ENCODE peak calls at places on chromosomes 4 and X, in eight cellular contexts. One of them, this sample, is unnamed.

GRCh38 chr4:68736813-68737212 is 66.4 kb upstream of the UGT2B15 start:
- DNase-seq in psoas muscle: no peak
- DNase-seq in brain microvascular endothelial cell: no peak
- DNase-seq in PC-9: no peak
- DNase-seq in CD8-positive, alpha-beta memory T cell: no peak
- DNase-seq in IMR-90: no peak
- DNase-seq in pancreas: no peak
- DNase-seq in dorsolateral prefrontal cortex: no peak
- DNase-seq in this sample: no peak

GRCh38 chrX:47182106-47182700 is 11.4 kb upstream of the UBA1 start:
- DNase-seq in psoas muscle: no peak
- DNase-seq in brain microvascular endothelial cell: no peak
- DNase-seq in PC-9: no peak
- DNase-seq in CD8-positive, alpha-beta memory T cell: no peak
- DNase-seq in IMR-90: no peak
- DNase-seq in pancreas: peak
- DNase-seq in dorsolateral prefrontal cortex: no peak
- DNase-seq in this sample: peak

GRCh38 chrX:70030242-70030823 is 19.4 kb downstream of the AWAT2 start:
- DNase-seq in psoas muscle: no peak
- DNase-seq in brain microvascular endothelial cell: peak
- DNase-seq in PC-9: peak
- DNase-seq in CD8-positive, alpha-beta memory T cell: no peak
- DNase-seq in IMR-90: peak
- DNase-seq in pancreas: no peak
- DNase-seq in dorsolateral prefrontal cortex: peak
- DNase-seq in this sample: no peak

GRCh38 chr4:8651661-8652180 is 59.2 kb downstream of the CPZ start:
- DNase-seq in psoas muscle: no peak
- DNase-seq in brain microvascular endothelial cell: no peak
- DNase-seq in PC-9: no peak
- DNase-seq in CD8-positive, alpha-beta memory T cell: no peak
- DNase-seq in IMR-90: no peak
- DNase-seq in pancreas: no peak
- DNase-seq in dorsolateral prefrontal cortex: peak
- DNase-seq in this sample: no peak

GRCh38 chrX:2351321-2351720 is 149.5 kb downstream of the DHRSX start:
- DNase-seq in psoas muscle: no peak
- DNase-seq in brain microvascular endothelial cell: peak
- DNase-seq in PC-9: no peak
- DNase-seq in CD8-positive, alpha-beta memory T cell: no peak
- DNase-seq in IMR-90: peak
- DNase-seq in pancreas: no peak
- DNase-seq in dorsolateral prefrontal cortex: no peak
- DNase-seq in this sample: no peak

GRCh38 chrX:15564981-15565579 is 35.7 kb downstream of the ACE2 start:
- DNase-seq in psoas muscle: peak
- DNase-seq in brain microvascular endothelial cell: peak
- DNase-seq in PC-9: peak
- DNase-seq in CD8-positive, alpha-beta memory T cell: no peak
- DNase-seq in IMR-90: peak
- DNase-seq in pancreas: peak
- DNase-seq in dorsolateral prefrontal cortex: peak
- DNase-seq in this sample: peak

GRCh38 chrX:386768-387575 is at the start of gene PPP2R3B:
- DNase-seq in psoas muscle: peak
- DNase-seq in brain microvascular endothelial cell: peak
- DNase-seq in PC-9: peak
- DNase-seq in CD8-positive, alpha-beta memory T cell: peak
- DNase-seq in IMR-90: peak
- DNase-seq in pancreas: peak
- DNase-seq in dorsolateral prefrontal cortex: peak
- DNase-seq in this sample: peak

GRCh38 chr4:71784569-71785197 is 804 bp upstream of the GC start:
- DNase-seq in psoas muscle: no peak
- DNase-seq in brain microvascular endothelial cell: no peak
- DNase-seq in PC-9: no peak
- DNase-seq in CD8-positive, alpha-beta memory T cell: no peak
- DNase-seq in IMR-90: no peak
- DNase-seq in pancreas: no peak
- DNase-seq in dorsolateral prefrontal cortex: no peak
- DNase-seq in this sample: no peak

GRCh38 chrX:153583433-153583832 is 15.5 kb downstream of the CCNQ start:
- DNase-seq in psoas muscle: no peak
- DNase-seq in brain microvascular endothelial cell: no peak
- DNase-seq in PC-9: no peak
- DNase-seq in CD8-positive, alpha-beta memory T cell: no peak
- DNase-seq in IMR-90: no peak
- DNase-seq in pancreas: no peak
- DNase-seq in dorsolateral prefrontal cortex: no peak
- DNase-seq in this sample: no peak

GRCh38 chr4:51999250-51999649 is 20.9 kb downstream of the LRRC66 start:
- DNase-seq in psoas muscle: no peak
- DNase-seq in brain microvascular endothelial cell: no peak
- DNase-seq in PC-9: no peak
- DNase-seq in CD8-positive, alpha-beta memory T cell: no peak
- DNase-seq in IMR-90: no peak
- DNase-seq in pancreas: no peak
- DNase-seq in dorsolateral prefrontal cortex: no peak
- DNase-seq in this sample: no peak

GRCh38 chrX:2635366-2635765 is 55.7 kb upstream of the CD99 start:
- DNase-seq in psoas muscle: no peak
- DNase-seq in brain microvascular endothelial cell: no peak
- DNase-seq in PC-9: no peak
- DNase-seq in CD8-positive, alpha-beta memory T cell: no peak
- DNase-seq in IMR-90: no peak
- DNase-seq in pancreas: no peak
- DNase-seq in dorsolateral prefrontal cortex: no peak
- DNase-seq in this sample: no peak

GRCh38 chrX:110204986-110205385 is 112.9 kb downstream of the AMMECR1 start:
- DNase-seq in psoas muscle: no peak
- DNase-seq in brain microvascular endothelial cell: peak
- DNase-seq in PC-9: no peak
- DNase-seq in CD8-positive, alpha-beta memory T cell: no peak
- DNase-seq in IMR-90: peak
- DNase-seq in pancreas: no peak
- DNase-seq in dorsolateral prefrontal cortex: no peak
- DNase-seq in this sample: no peak

GRCh38 chr4:33107813-33108212 is 2387.6 kb downstream of the PCDH7 start:
- DNase-seq in psoas muscle: no peak
- DNase-seq in brain microvascular endothelial cell: no peak
- DNase-seq in PC-9: no peak
- DNase-seq in CD8-positive, alpha-beta memory T cell: no peak
- DNase-seq in IMR-90: no peak
- DNase-seq in pancreas: no peak
- DNase-seq in dorsolateral prefrontal cortex: no peak
- DNase-seq in this sample: no peak

DNA sequence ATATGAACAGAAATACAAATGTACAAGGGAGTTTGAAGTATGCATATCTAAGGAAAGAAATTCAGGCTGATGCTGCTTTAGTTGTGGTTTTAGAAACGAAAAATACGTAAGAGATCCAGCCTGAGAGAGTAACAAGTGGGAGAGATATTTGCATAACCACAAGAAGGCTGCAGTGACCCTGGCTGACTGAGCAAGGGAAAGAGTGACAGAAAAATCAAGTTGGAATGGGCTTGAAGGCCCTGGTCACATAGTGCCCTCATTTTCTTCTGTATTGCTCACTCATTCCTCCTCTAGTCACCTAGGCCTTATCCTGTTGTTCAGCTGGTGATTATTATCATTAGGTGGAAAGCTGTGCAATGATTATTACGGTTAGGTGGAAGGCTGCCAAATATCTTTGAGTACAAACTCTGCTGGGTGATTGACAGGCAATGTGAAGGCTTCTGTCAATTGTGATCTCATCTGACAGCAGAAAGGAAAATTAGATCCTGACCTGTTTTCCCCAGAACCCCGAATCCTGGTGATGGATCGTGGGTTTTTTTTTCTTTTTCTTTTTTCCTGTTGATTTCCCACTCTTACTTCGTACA is 2384.1 kb downstream of the PCDH7 start:
- DNase-seq in psoas muscle: no peak
- DNase-seq in brain microvascular endothelial cell: no peak
- DNase-seq in PC-9: no peak
- DNase-seq in CD8-positive, alpha-beta memory T cell: no peak
- DNase-seq in IMR-90: no peak
- DNase-seq in pancreas: no peak
- DNase-seq in dorsolateral prefrontal cortex: no peak
- DNase-seq in this sample: no peak
- H3K27ac ChIP-seq in psoas muscle: no peak
- H3K27ac ChIP-seq in brain microvascular endothelial cell: no peak
- H3K27ac ChIP-seq in PC-9: no peak
- H3K27ac ChIP-seq in CD8-positive, alpha-beta memory T cell: no peak
- H3K27ac ChIP-seq in IMR-90: no peak
- H3K27ac ChIP-seq in pancreas: no peak
- H3K27ac ChIP-seq in dorsolateral prefrontal cortex: no peak
- H3K27ac ChIP-seq in this sample: no peak

GRCh38 chrX:39171686-39172085 is 370.4 kb downstream of the MID1IP1 start:
- DNase-seq in psoas muscle: no peak
- DNase-seq in brain microvascular endothelial cell: no peak
- DNase-seq in PC-9: no peak
- DNase-seq in CD8-positive, alpha-beta memory T cell: no peak
- DNase-seq in IMR-90: no peak
- DNase-seq in pancreas: no peak
- DNase-seq in dorsolateral prefrontal cortex: no peak
- DNase-seq in this sample: no peak

GRCh38 chrX:39175418-39176057 is 374.3 kb downstream of the MID1IP1 start:
- DNase-seq in psoas muscle: no peak
- DNase-seq in brain microvascular endothelial cell: no peak
- DNase-seq in PC-9: no peak
- DNase-seq in CD8-positive, alpha-beta memory T cell: no peak
- DNase-seq in IMR-90: no peak
- DNase-seq in pancreas: no peak
- DNase-seq in dorsolateral prefrontal cortex: no peak
- DNase-seq in this sample: no peak

GRCh38 chrX:39176105-39176504 is 374.8 kb downstream of the MID1IP1 start:
- DNase-seq in psoas muscle: no peak
- DNase-seq in brain microvascular endothelial cell: no peak
- DNase-seq in PC-9: no peak
- DNase-seq in CD8-positive, alpha-beta memory T cell: no peak
- DNase-seq in IMR-90: no peak
- DNase-seq in pancreas: no peak
- DNase-seq in dorsolateral prefrontal cortex: no peak
- DNase-seq in this sample: no peak

GRCh38 chrX:39170432-39170831 is 369.2 kb downstream of the MID1IP1 start:
- DNase-seq in psoas muscle: no peak
- DNase-seq in brain microvascular endothelial cell: no peak
- DNase-seq in PC-9: no peak
- DNase-seq in CD8-positive, alpha-beta memory T cell: no peak
- DNase-seq in IMR-90: no peak
- DNase-seq in pancreas: no peak
- DNase-seq in dorsolateral prefrontal cortex: no peak
- DNase-seq in this sample: no peak

DNA sequence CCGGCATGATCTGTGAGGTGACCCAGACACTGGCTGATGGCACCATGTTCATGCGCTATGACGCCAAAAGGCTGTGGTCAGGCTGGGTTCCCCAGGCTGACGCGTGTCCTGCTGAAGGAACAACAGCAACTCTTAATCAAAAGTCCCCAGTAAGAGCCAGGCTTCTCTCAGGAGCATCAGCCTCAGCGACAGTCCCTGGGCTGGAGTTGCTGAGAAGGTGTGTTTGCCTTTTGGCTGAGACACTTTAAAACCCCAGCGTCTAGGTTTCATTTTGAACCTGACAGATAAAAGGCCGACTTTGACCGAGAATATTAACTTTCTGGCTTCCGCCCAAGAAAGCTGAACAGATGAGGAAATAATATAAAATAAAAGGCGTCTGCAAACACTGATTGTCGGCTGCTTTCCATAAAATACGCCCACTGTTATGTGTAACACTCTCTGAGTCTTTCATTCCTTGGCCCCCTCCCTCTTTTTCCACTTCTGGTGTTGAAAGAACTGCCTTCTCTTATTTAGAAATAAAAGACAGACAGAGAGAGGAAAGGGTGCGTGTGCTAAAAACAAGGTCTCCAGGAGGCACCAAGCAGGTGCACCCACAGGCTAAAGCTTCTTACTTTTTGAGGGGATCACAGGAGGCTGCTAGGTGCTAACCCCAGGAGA is 373.6 kb downstream of the MID1IP1 start:
- DNase-seq in psoas muscle: no peak
- DNase-seq in brain microvascular endothelial cell: no peak
- DNase-seq in PC-9: no peak
- DNase-seq in CD8-positive, alpha-beta memory T cell: peak
- DNase-seq in IMR-90: no peak
- DNase-seq in pancreas: no peak
- DNase-seq in dorsolateral prefrontal cortex: no peak
- DNase-seq in this sample: no peak
- H3K4me3 ChIP-seq in psoas muscle: no peak
- H3K4me3 ChIP-seq in brain microvascular endothelial cell: no peak
- H3K4me3 ChIP-seq in PC-9: no peak
- H3K4me3 ChIP-seq in CD8-positive, alpha-beta memory T cell: peak
- H3K4me3 ChIP-seq in IMR-90: no peak
- H3K4me3 ChIP-seq in pancreas: no peak
- H3K4me3 ChIP-seq in dorsolateral prefrontal cortex: no peak
- H3K4me3 ChIP-seq in this sample: no peak

GRCh38 chr4:138216272-138216867 is 25.8 kb downstream of the SLC7A11 start:
- DNase-seq in psoas muscle: no peak
- DNase-seq in brain microvascular endothelial cell: no peak
- DNase-seq in PC-9: no peak
- DNase-seq in CD8-positive, alpha-beta memory T cell: no peak
- DNase-seq in IMR-90: no peak
- DNase-seq in pancreas: no peak
- DNase-seq in dorsolateral prefrontal cortex: no peak
- DNase-seq in this sample: no peak
- H3K27ac ChIP-seq in psoas muscle: no peak
- H3K27ac ChIP-seq in brain microvascular endothelial cell: no peak
- H3K27ac ChIP-seq in PC-9: peak
- H3K27ac ChIP-seq in CD8-positive, alpha-beta memory T cell: no peak
- H3K27ac ChIP-seq in IMR-90: no peak
- H3K27ac ChIP-seq in pancreas: no peak
- H3K27ac ChIP-seq in dorsolateral prefrontal cortex: peak
- H3K27ac ChIP-seq in this sample: no peak

GRCh38 chr4:121950680-121951569 is 935 bp downstream of the TRPC3 start:
- DNase-seq in psoas muscle: peak
- DNase-seq in brain microvascular endothelial cell: no peak
- DNase-seq in PC-9: peak
- DNase-seq in CD8-positive, alpha-beta memory T cell: peak
- DNase-seq in IMR-90: peak
- DNase-seq in pancreas: peak
- DNase-seq in dorsolateral prefrontal cortex: peak
- DNase-seq in this sample: peak

GRCh38 chr4:121951570-121952110 is at the start of gene TRPC3:
- DNase-seq in psoas muscle: peak
- DNase-seq in brain microvascular endothelial cell: no peak
- DNase-seq in PC-9: peak
- DNase-seq in CD8-positive, alpha-beta memory T cell: peak
- DNase-seq in IMR-90: peak
- DNase-seq in pancreas: peak
- DNase-seq in dorsolateral prefrontal cortex: peak
- DNase-seq in this sample: peak

GRCh38 chr4:121950212-121950679 is 1.6 kb downstream of the TRPC3 start:
- DNase-seq in psoas muscle: peak
- DNase-seq in brain microvascular endothelial cell: peak
- DNase-seq in PC-9: peak
- DNase-seq in CD8-positive, alpha-beta memory T cell: peak
- DNase-seq in IMR-90: peak
- DNase-seq in pancreas: peak
- DNase-seq in dorsolateral prefrontal cortex: peak
- DNase-seq in this sample: peak

GRCh38 chr4:121953860-121954259 is 2.0 kb upstream of the TRPC3 start:
- DNase-seq in psoas muscle: no peak
- DNase-seq in brain microvascular endothelial cell: no peak
- DNase-seq in PC-9: no peak
- DNase-seq in CD8-positive, alpha-beta memory T cell: no peak
- DNase-seq in IMR-90: no peak
- DNase-seq in pancreas: no peak
- DNase-seq in dorsolateral prefrontal cortex: no peak
- DNase-seq in this sample: no peak

GRCh38 chr4:121952290-121952689 is 430 bp upstream of the TRPC3 start:
- DNase-seq in psoas muscle: no peak
- DNase-seq in brain microvascular endothelial cell: no peak
- DNase-seq in PC-9: no peak
- DNase-seq in CD8-positive, alpha-beta memory T cell: no peak
- DNase-seq in IMR-90: no peak
- DNase-seq in pancreas: no peak
- DNase-seq in dorsolateral prefrontal cortex: no peak
- DNase-seq in this sample: no peak
- H3K4me3 ChIP-seq in psoas muscle: peak
- H3K4me3 ChIP-seq in brain microvascular endothelial cell: peak
- H3K4me3 ChIP-seq in PC-9: no peak
- H3K4me3 ChIP-seq in CD8-positive, alpha-beta memory T cell: no peak
- H3K4me3 ChIP-seq in IMR-90: peak
- H3K4me3 ChIP-seq in pancreas: no peak
- H3K4me3 ChIP-seq in dorsolateral prefrontal cortex: peak
- H3K4me3 ChIP-seq in this sample: peak